ENCODE peak calls at places on chromosomes 1 and 21, in eight cellular contexts. T, P, U, R, B, S, Z and J are unnamed samples.

GRCh38 chr1:240946926-240947325 is 335.0 kb upstream of the GREM2 start:
- DNase-seq in R (peak), B (no peak), S (no peak), T (peak), P (peak), Z (peak), U (peak), J (no peak)

GRCh38 chr1:24553931-24554330 is 2.0 kb upstream of the NCMAP start:
- DNase-seq in T (no peak), B (no peak), P (no peak), U (no peak), Z (no peak), R (no peak), S (no peak), J (no peak)

GRCh38 chr1:43935711-43936427 is 2.3 kb downstream of the ARTN start:
- DNase-seq in B (no peak), R (no peak), S (no peak), P (no peak), Z (peak), T (no peak), U (no peak), J (peak)

GRCh38 chr1:228865613-228866320 is 130.5 kb downstream of the RHOU start:
- DNase-seq in T (no peak), Z (no peak), B (no peak), R (no peak), U (no peak), S (no peak), P (no peak), J (no peak)

GRCh38 chr1:111507411-111508201 is 4.2 kb upstream of the ADORA3 start:
- DNase-seq in T (peak), S (peak), R (no peak), Z (peak), P (no peak), U (peak), B (peak), J (peak)

GRCh38 chr1:42325014-42325402 is 10.0 kb downstream of the FOXJ3 start:
- DNase-seq in U (no peak), T (no peak), Z (no peak), R (no peak), P (no peak), B (no peak), S (no peak), J (no peak)

GRCh38 chr1:182330303-182330702 is 61.3 kb downstream of the GLUL start:
- DNase-seq in U (no peak), R (no peak), P (no peak), B (no peak), S (no peak), T (no peak), Z (no peak), J (no peak)

GRCh38 chr1:162003825-162004205 is 19.9 kb downstream of the OLFML2B start:
- DNase-seq in T (no peak), R (peak), B (no peak), Z (no peak), P (peak), U (no peak), S (no peak), J (no peak)

GRCh38 chr1:38578444-38578951 is 281.1 kb downstream of the RRAGC start:
- DNase-seq in Z (peak), B (no peak), P (no peak), U (no peak), S (no peak), R (no peak), T (no peak), J (no peak)

GRCh38 chr1:158398818-158399502 is at the start of gene OR10T2:
- DNase-seq in Z (no peak), S (no peak), B (no peak), R (no peak), P (no peak), U (no peak), T (no peak), J (no peak)

GRCh38 chr1:46755121-46755520 is 36.2 kb upstream of the EFCAB14 start:
- DNase-seq in T (peak), B (no peak), P (no peak), S (no peak), U (no peak), R (no peak), Z (no peak), J (no peak)

GRCh38 chr1:67791686-67792475 is 41.4 kb downstream of the GNG12 start:
- DNase-seq in T (no peak), R (peak), B (no peak), U (peak), S (no peak), Z (no peak), P (peak), J (no peak)

GRCh38 chr1:172141351-172142000 is 279.0 kb upstream of the C1orf105 start:
- DNase-seq in Z (no peak), T (no peak), P (peak), B (no peak), U (no peak), S (no peak), R (no peak), J (no peak)

GRCh38 chr21:19853061-19853460 is 1145.1 kb upstream of the NCAM2 start:
- DNase-seq in B (no peak), U (no peak), S (no peak), T (no peak), R (no peak), P (no peak), Z (no peak), J (no peak)

GRCh38 chr1:214808845-214809460 is 206.0 kb downstream of the CENPF start:
- DNase-seq in S (no peak), Z (peak), P (peak), T (no peak), U (peak), R (no peak), B (no peak), J (no peak)

GRCh38 chr1:146010126-146010738 is 11.3 kb downstream of the HJV start:
- DNase-seq in U (no peak), P (no peak), R (no peak), S (no peak), B (no peak), T (no peak), Z (no peak), J (no peak)

GRCh38 chr1:212161231-212161781 is 123.9 kb upstream of the PPP2R5A start:
- DNase-seq in Z (no peak), T (peak), B (no peak), S (no peak), R (peak), P (peak), U (no peak), J (peak)

GRCh38 chr1:242025681-242026080 is 26.8 kb upstream of the MAP1LC3C start:
- DNase-seq in Z (no peak), B (no peak), R (no peak), S (no peak), U (no peak), P (no peak), T (no peak), J (no peak)

GRCh38 chr1:18955442-18956188 is 861 bp downstream of the IFFO2 start:
- DNase-seq in S (peak), P (peak), Z (peak), B (peak), R (no peak), U (no peak), T (peak), J (peak)

GRCh38 chr1:47527653-47528272 is 89.9 kb downstream of the FOXD2 start:
- DNase-seq in P (no peak), T (peak), Z (peak), R (no peak), S (no peak), U (no peak), B (no peak), J (no peak)

GRCh38 chr1:27624467-27625233 is 10.3 kb downstream of the FGR start:
- DNase-seq in U (no peak), Z (no peak), P (no peak), B (no peak), S (no peak), T (no peak), R (no peak), J (peak)

GRCh38 chr1:214977133-214977532 is 105.4 kb upstream of the KCNK2 start:
- DNase-seq in B (no peak), P (no peak), U (no peak), R (no peak), T (no peak), S (no peak), Z (no peak), J (no peak)

GRCh38 chr1:38123356-38123755 is 76.8 kb upstream of the POU3F1 start:
- DNase-seq in P (no peak), S (no peak), U (no peak), R (no peak), Z (no peak), B (no peak), T (no peak), J (no peak)

GRCh38 chr1:154433161-154433681 is 28.1 kb downstream of the IL6R start:
- DNase-seq in R (no peak), B (no peak), S (no peak), Z (no peak), U (no peak), T (no peak), P (peak), J (no peak)

GRCh38 chr1:11184973-11185372 is 4.2 kb upstream of the ANGPTL7 start:
- DNase-seq in B (no peak), T (no peak), U (no peak), Z (no peak), P (no peak), R (no peak), S (no peak), J (no peak)

GRCh38 chr1:12433323-12434053 is 184.5 kb downstream of the DHRS3 start:
- DNase-seq in R (no peak), S (no peak), P (peak), B (no peak), U (no peak), T (peak), Z (peak), J (no peak)

GRCh38 chr1:170214980-170215910 is 69.5 kb downstream of the NTMT2 start:
- DNase-seq in S (no peak), T (no peak), B (no peak), Z (no peak), P (no peak), R (no peak), U (no peak), J (no peak)

GRCh38 chr1:8239039-8239305 is 78.9 kb upstream of the SLC45A1 start:
- DNase-seq in B (no peak), R (no peak), Z (no peak), S (no peak), P (peak), U (no peak), T (peak), J (no peak)

GRCh38 chr1:90114521-90115141 is 119.7 kb downstream of the ZNF326 start:
- DNase-seq in P (peak), S (peak), T (peak), R (peak), B (no peak), U (peak), Z (peak), J (no peak)

GRCh38 chr1:53367503-53368313 is 39.8 kb upstream of the LRP8 start:
- DNase-seq in B (no peak), P (no peak), R (no peak), Z (peak), U (no peak), T (peak), S (peak), J (peak)

GRCh38 chr21:46459356-46460112 is 843 bp downstream of the DIP2A start:
- DNase-seq in T (peak), Z (peak), R (no peak), B (no peak), S (no peak), P (peak), U (no peak), J (no peak)

GRCh38 chr1:150596095-150596892 is 16.9 kb upstream of the MCL1 start:
- DNase-seq in Z (no peak), P (peak), T (peak), B (no peak), S (no peak), U (no peak), R (no peak), J (no peak)

DNA sequence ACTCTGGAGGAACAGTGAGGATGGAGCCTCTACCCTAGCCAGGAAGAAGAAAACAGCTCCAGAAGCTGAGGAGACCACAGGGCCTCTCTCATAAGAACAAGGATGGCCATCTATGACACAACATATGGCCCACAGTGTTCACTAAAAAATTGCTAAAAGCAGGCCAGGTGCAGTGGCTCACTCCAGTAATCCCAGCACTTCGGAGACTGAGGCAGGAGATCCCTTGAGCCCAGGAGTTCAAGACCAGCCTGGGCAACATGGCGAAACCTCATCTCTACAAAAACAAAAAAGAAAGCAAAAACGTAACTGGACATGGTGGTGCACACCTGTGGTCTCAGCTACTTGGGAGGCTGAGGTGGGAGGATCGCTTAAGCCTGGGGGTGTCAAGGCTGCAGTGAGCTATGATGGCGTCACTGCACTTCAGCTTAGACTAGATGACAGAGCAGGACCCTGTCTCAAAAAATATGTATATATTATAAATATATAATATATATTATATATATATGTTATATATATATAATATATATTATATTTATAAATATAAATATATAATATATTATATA is 103.1 kb downstream of the TOMM20 start:
- DNase-seq in R (no peak), S (no peak), U (no peak), P (no peak), B (no peak), Z (no peak), T (no peak), J (no peak)
- H3K4me3 ChIP-seq in R (no peak), S (no peak), U (no peak), P (no peak), B (no peak), Z (no peak), T (no peak), J (no peak)

DNA sequence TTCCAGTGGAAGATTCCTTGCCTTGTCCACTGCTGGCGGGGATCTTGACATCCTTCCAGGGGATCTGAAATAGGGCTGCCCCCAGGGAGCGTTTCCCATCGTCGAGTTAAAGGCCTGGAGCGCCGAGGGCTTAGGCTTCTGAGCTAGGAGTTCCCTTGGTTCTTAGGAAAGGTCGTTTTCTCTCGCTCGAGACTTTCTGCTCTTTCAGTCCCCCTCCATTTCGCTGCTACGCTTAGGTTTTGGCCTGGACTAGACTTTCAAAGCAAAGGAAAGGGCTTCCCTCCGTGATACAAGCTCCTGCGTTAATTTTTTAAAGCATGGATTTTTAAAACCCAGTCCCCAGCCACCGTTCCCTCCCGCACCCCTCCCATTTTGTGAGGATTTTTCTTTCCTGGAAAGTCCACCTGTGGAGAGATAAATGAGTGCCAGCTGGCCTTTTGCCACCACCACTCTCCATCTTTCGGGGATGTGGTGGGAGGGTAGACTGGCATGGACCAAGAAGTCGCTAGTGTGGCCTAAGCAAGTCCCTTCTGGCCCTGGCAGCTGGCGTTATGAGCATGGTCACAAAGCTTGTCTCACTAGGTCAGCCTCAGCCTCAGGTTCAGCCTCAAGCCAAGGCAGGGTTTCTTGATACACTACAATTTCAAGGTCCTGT is 9.2 kb downstream of the NR5A2 start:
- DNase-seq in S (no peak), Z (no peak), T (peak), B (no peak), U (no peak), P (no peak), R (no peak), J (no peak)
- H3K4me3 ChIP-seq in S (no peak), Z (no peak), T (peak), B (no peak), U (no peak), P (no peak), R (no peak), J (no peak)

GRCh38 chr1:6579374-6580118 is at the start of gene ZBTB48:
- DNase-seq in P (peak), S (peak), T (peak), U (peak), B (peak), R (peak), Z (peak), J (peak)

GRCh38 chr1:6582370-6582769 is 2.6 kb downstream of the ZBTB48 start:
- DNase-seq in U (no peak), B (no peak), S (no peak), T (peak), P (no peak), Z (no peak), R (no peak), J (no peak)

GRCh38 chr1:6580119-6580587 is 359 bp downstream of the ZBTB48 start:
- DNase-seq in P (no peak), R (no peak), U (no peak), T (peak), Z (no peak), B (no peak), S (no peak), J (no peak)

GRCh38 chr1:6580588-6581270 is 935 bp downstream of the ZBTB48 start:
- DNase-seq in B (no peak), R (no peak), S (no peak), U (peak), P (peak), T (peak), Z (no peak), J (no peak)

GRCh38 chr1:6581561-6582305 is 1.9 kb downstream of the ZBTB48 start:
- DNase-seq in U (no peak), S (no peak), T (peak), Z (no peak), R (no peak), B (no peak), P (no peak), J (no peak)
- H3K4me3 ChIP-seq in U (no peak), S (no peak), T (no peak), Z (no peak), R (no peak), B (no peak), P (no peak), J (no peak)

DNA sequence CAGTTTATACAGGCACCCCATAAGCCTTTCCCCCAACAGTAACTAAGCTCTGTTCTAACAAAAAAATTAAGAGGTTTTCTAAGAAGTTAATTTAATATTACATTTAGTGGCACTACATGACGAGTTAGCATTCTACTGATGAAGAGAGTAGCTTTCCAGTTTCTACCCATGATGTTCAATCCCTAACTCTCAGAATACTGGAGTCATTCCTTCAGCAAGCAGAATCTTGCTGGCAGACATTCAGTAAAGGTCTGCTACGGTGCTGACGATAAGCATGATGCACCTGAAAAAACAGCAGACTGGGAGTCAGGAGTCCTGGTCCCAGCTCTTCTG is 24.5 kb downstream of the SRSF4 start:
- DNase-seq in P (no peak), Z (peak), S (no peak), R (no peak), B (no peak), T (no peak), U (no peak), J (no peak)
- H3K4me3 ChIP-seq in P (no peak), Z (no peak), S (no peak), R (no peak), B (no peak), T (no peak), U (no peak), J (no peak)

GRCh38 chr1:183958958-183959357 is 78.6 kb downstream of the COLGALT2 start:
- DNase-seq in U (no peak), T (no peak), B (no peak), P (no peak), R (no peak), Z (no peak), S (no peak), J (no peak)
- H3K4me3 ChIP-seq in U (no peak), T (no peak), B (no peak), P (no peak), R (no peak), Z (no peak), S (no peak), J (no peak)

GRCh38 chr1:15219280-15220023 is 27.6 kb upstream of the FHAD1 start:
- DNase-seq in B (no peak), R (no peak), P (no peak), T (no peak), S (no peak), U (no peak), Z (no peak), J (peak)
- H3K4me3 ChIP-seq in B (no peak), R (no peak), P (no peak), T (no peak), S (no peak), U (no peak), Z (no peak), J (no peak)

DNA sequence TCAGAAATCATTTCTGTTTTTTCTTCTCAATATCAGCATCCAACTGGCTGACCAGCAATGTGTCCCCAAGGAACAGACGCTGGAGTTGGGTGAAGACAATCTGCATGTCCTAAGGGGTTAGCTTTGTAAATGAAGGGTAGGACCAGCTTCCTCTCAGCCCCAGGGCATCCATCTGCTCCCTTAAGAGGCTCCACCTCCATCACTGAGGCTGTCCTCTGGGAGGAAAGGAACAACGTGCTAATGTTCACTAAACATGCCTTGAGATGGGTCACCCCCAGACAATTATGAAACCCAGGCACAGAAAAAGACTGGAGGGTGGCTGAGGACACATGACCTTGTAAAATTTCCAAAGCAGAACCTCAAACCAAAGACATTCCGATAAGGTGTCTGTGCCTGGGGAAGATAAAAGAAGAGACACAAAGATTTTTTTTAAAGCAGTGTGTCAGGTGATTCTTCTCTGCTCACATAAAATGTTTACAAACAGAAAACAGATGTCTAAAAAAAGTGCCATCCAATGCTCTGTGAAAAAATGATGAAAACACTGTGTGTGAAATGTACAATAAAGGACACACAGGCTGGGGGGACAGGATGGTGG is 37.6 kb upstream of the ZNF124 start:
- DNase-seq in R (no peak), T (no peak), B (no peak), S (no peak), P (peak), Z (no peak), U (no peak), J (no peak)
- H3K4me3 ChIP-seq in R (peak), T (no peak), B (peak), S (peak), P (no peak), Z (peak), U (peak), J (peak)